ENCODE peak calls at places on chromosomes 11 and 22, in four cellular contexts. One of them, this sample, is unnamed.

GRCh38 chr11:72556433-72556832 is 117.8 kb downstream of the PDE2A start:
- DNase-seq in progenitor cell of endocrine pancreas: no peak
- DNase-seq in fibroblast of mammary gland: no peak
- DNase-seq in activated CD8-positive, alpha-beta T cell treated with anti-CD3 and anti-CD28 coated beads for 36 hours: no peak
- DNase-seq in this sample: no peak

GRCh38 chr11:133081730-133082452 is 450.4 kb downstream of the OPCML start:
- DNase-seq in progenitor cell of endocrine pancreas: no peak
- DNase-seq in activated CD8-positive, alpha-beta T cell treated with anti-CD3 and anti-CD28 coated beads for 36 hours: no peak
- DNase-seq in fibroblast of mammary gland: no peak
- DNase-seq in this sample: no peak

GRCh38 chr11:12674571-12674935 is 332 bp downstream of the TEAD1 start:
- DNase-seq in progenitor cell of endocrine pancreas: no peak
- DNase-seq in activated CD8-positive, alpha-beta T cell treated with anti-CD3 and anti-CD28 coated beads for 36 hours: peak
- DNase-seq in fibroblast of mammary gland: no peak
- DNase-seq in this sample: no peak

GRCh38 chr22:21587803-21588611 is 20.5 kb downstream of the UBE2L3 start:
- DNase-seq in activated CD8-positive, alpha-beta T cell treated with anti-CD3 and anti-CD28 coated beads for 36 hours: peak
- DNase-seq in progenitor cell of endocrine pancreas: no peak
- DNase-seq in fibroblast of mammary gland: peak
- DNase-seq in this sample: no peak

GRCh38 chr11:110196241-110196754 is 100.1 kb downstream of the RDX start:
- DNase-seq in fibroblast of mammary gland: peak
- DNase-seq in progenitor cell of endocrine pancreas: no peak
- DNase-seq in activated CD8-positive, alpha-beta T cell treated with anti-CD3 and anti-CD28 coated beads for 36 hours: no peak
- DNase-seq in this sample: no peak

GRCh38 chr11:15106201-15106965 is 8.3 kb upstream of the INSC start:
- DNase-seq in activated CD8-positive, alpha-beta T cell treated with anti-CD3 and anti-CD28 coated beads for 36 hours: no peak
- DNase-seq in progenitor cell of endocrine pancreas: no peak
- DNase-seq in fibroblast of mammary gland: peak
- DNase-seq in this sample: no peak

GRCh38 chr11:128291043-128291442 is 296.3 kb downstream of the ETS1 start:
- DNase-seq in activated CD8-positive, alpha-beta T cell treated with anti-CD3 and anti-CD28 coated beads for 36 hours: peak
- DNase-seq in fibroblast of mammary gland: no peak
- DNase-seq in progenitor cell of endocrine pancreas: no peak
- DNase-seq in this sample: no peak

GRCh38 chr11:43377380-43377779 is 18.7 kb downstream of the TTC17 start:
- DNase-seq in progenitor cell of endocrine pancreas: no peak
- DNase-seq in fibroblast of mammary gland: no peak
- DNase-seq in activated CD8-positive, alpha-beta T cell treated with anti-CD3 and anti-CD28 coated beads for 36 hours: no peak
- DNase-seq in this sample: no peak

GRCh38 chr11:66912361-66912760 is 45.8 kb downstream of the PC start:
- DNase-seq in activated CD8-positive, alpha-beta T cell treated with anti-CD3 and anti-CD28 coated beads for 36 hours: no peak
- DNase-seq in fibroblast of mammary gland: no peak
- DNase-seq in progenitor cell of endocrine pancreas: no peak
- DNase-seq in this sample: no peak

GRCh38 chr11:1116666-1117390 is 40.9 kb upstream of the MUC5AC start:
- DNase-seq in progenitor cell of endocrine pancreas: no peak
- DNase-seq in fibroblast of mammary gland: no peak
- DNase-seq in activated CD8-positive, alpha-beta T cell treated with anti-CD3 and anti-CD28 coated beads for 36 hours: no peak
- DNase-seq in this sample: no peak

GRCh38 chr11:117528061-117528780 is 200.6 kb downstream of the CEP164 start:
- DNase-seq in fibroblast of mammary gland: no peak
- DNase-seq in progenitor cell of endocrine pancreas: no peak
- DNase-seq in activated CD8-positive, alpha-beta T cell treated with anti-CD3 and anti-CD28 coated beads for 36 hours: no peak
- DNase-seq in this sample: no peak

GRCh38 chr11:2791521-2792375 is 92.0 kb upstream of the KCNQ1OT1 start:
- DNase-seq in progenitor cell of endocrine pancreas: no peak
- DNase-seq in fibroblast of mammary gland: no peak
- DNase-seq in activated CD8-positive, alpha-beta T cell treated with anti-CD3 and anti-CD28 coated beads for 36 hours: peak
- DNase-seq in this sample: peak

GRCh38 chr11:13965337-13965736 is 2.8 kb downstream of the SPON1 start:
- DNase-seq in fibroblast of mammary gland: no peak
- DNase-seq in activated CD8-positive, alpha-beta T cell treated with anti-CD3 and anti-CD28 coated beads for 36 hours: no peak
- DNase-seq in progenitor cell of endocrine pancreas: no peak
- DNase-seq in this sample: no peak

GRCh38 chr11:77115181-77115611 is 12.6 kb downstream of the OMP start:
- DNase-seq in fibroblast of mammary gland: no peak
- DNase-seq in progenitor cell of endocrine pancreas: no peak
- DNase-seq in activated CD8-positive, alpha-beta T cell treated with anti-CD3 and anti-CD28 coated beads for 36 hours: no peak
- DNase-seq in this sample: no peak

GRCh38 chr22:27714076-27714475 is 87.5 kb downstream of the MN1 start:
- DNase-seq in fibroblast of mammary gland: no peak
- DNase-seq in activated CD8-positive, alpha-beta T cell treated with anti-CD3 and anti-CD28 coated beads for 36 hours: no peak
- DNase-seq in progenitor cell of endocrine pancreas: no peak
- DNase-seq in this sample: no peak

GRCh38 chr11:65184146-65184545 is 2.4 kb downstream of the CAPN1 start:
- DNase-seq in activated CD8-positive, alpha-beta T cell treated with anti-CD3 and anti-CD28 coated beads for 36 hours: no peak
- DNase-seq in progenitor cell of endocrine pancreas: no peak
- DNase-seq in fibroblast of mammary gland: no peak
- DNase-seq in this sample: no peak

GRCh38 chr11:82458777-82459176 is 274.9 kb downstream of the FAM181B start:
- DNase-seq in activated CD8-positive, alpha-beta T cell treated with anti-CD3 and anti-CD28 coated beads for 36 hours: no peak
- DNase-seq in fibroblast of mammary gland: no peak
- DNase-seq in progenitor cell of endocrine pancreas: no peak
- DNase-seq in this sample: no peak

GRCh38 chr11:131816046-131816445 is 445.6 kb downstream of the NTM start:
- DNase-seq in activated CD8-positive, alpha-beta T cell treated with anti-CD3 and anti-CD28 coated beads for 36 hours: no peak
- DNase-seq in fibroblast of mammary gland: no peak
- DNase-seq in progenitor cell of endocrine pancreas: no peak
- DNase-seq in this sample: no peak

GRCh38 chr22:32815943-32816342 is 14.4 kb downstream of the TIMP3 start:
- DNase-seq in fibroblast of mammary gland: no peak
- DNase-seq in activated CD8-positive, alpha-beta T cell treated with anti-CD3 and anti-CD28 coated beads for 36 hours: no peak
- DNase-seq in progenitor cell of endocrine pancreas: no peak
- DNase-seq in this sample: no peak

GRCh38 chr11:66857927-66858185 is 992 bp downstream of the LRFN4 start:
- DNase-seq in fibroblast of mammary gland: no peak
- DNase-seq in activated CD8-positive, alpha-beta T cell treated with anti-CD3 and anti-CD28 coated beads for 36 hours: no peak
- DNase-seq in progenitor cell of endocrine pancreas: no peak
- DNase-seq in this sample: no peak

GRCh38 chr11:77783023-77783422 is 37.5 kb downstream of the RSF1 start:
- DNase-seq in activated CD8-positive, alpha-beta T cell treated with anti-CD3 and anti-CD28 coated beads for 36 hours: no peak
- DNase-seq in progenitor cell of endocrine pancreas: no peak
- DNase-seq in fibroblast of mammary gland: no peak
- DNase-seq in this sample: no peak

GRCh38 chr11:128579790-128580504 is 7.4 kb downstream of the ETS1 start:
- DNase-seq in fibroblast of mammary gland: peak
- DNase-seq in activated CD8-positive, alpha-beta T cell treated with anti-CD3 and anti-CD28 coated beads for 36 hours: peak
- DNase-seq in progenitor cell of endocrine pancreas: no peak
- DNase-seq in this sample: no peak

GRCh38 chr11:126054412-126054811 is 8.3 kb downstream of the CDON start:
- DNase-seq in progenitor cell of endocrine pancreas: no peak
- DNase-seq in fibroblast of mammary gland: no peak
- DNase-seq in activated CD8-positive, alpha-beta T cell treated with anti-CD3 and anti-CD28 coated beads for 36 hours: no peak
- DNase-seq in this sample: no peak

GRCh38 chr11:85712953-85713352 is 27.0 kb upstream of the CCDC89 start:
- DNase-seq in fibroblast of mammary gland: no peak
- DNase-seq in activated CD8-positive, alpha-beta T cell treated with anti-CD3 and anti-CD28 coated beads for 36 hours: no peak
- DNase-seq in progenitor cell of endocrine pancreas: no peak
- DNase-seq in this sample: no peak

GRCh38 chr22:41286639-41287091 is 678 bp upstream of the RANGAP1 start:
- DNase-seq in activated CD8-positive, alpha-beta T cell treated with anti-CD3 and anti-CD28 coated beads for 36 hours: peak
- DNase-seq in fibroblast of mammary gland: peak
- DNase-seq in progenitor cell of endocrine pancreas: no peak
- DNase-seq in this sample: no peak

GRCh38 chr22:37894939-37895670 is 11.0 kb upstream of the MICALL1 start:
- DNase-seq in progenitor cell of endocrine pancreas: no peak
- DNase-seq in activated CD8-positive, alpha-beta T cell treated with anti-CD3 and anti-CD28 coated beads for 36 hours: no peak
- DNase-seq in fibroblast of mammary gland: no peak
- DNase-seq in this sample: no peak

GRCh38 chr11:126400019-126400962 is 44.8 kb downstream of the ST3GAL4 start:
- DNase-seq in activated CD8-positive, alpha-beta T cell treated with anti-CD3 and anti-CD28 coated beads for 36 hours: no peak
- DNase-seq in progenitor cell of endocrine pancreas: no peak
- DNase-seq in fibroblast of mammary gland: no peak
- DNase-seq in this sample: no peak

GRCh38 chr11:35525501-35526175 is at the start of gene PAMR1:
- DNase-seq in activated CD8-positive, alpha-beta T cell treated with anti-CD3 and anti-CD28 coated beads for 36 hours: peak
- DNase-seq in progenitor cell of endocrine pancreas: peak
- DNase-seq in fibroblast of mammary gland: peak
- DNase-seq in this sample: peak

GRCh38 chr22:49983148-49984042 is 22.8 kb downstream of the PIM3 start:
- DNase-seq in fibroblast of mammary gland: no peak
- DNase-seq in activated CD8-positive, alpha-beta T cell treated with anti-CD3 and anti-CD28 coated beads for 36 hours: no peak
- DNase-seq in progenitor cell of endocrine pancreas: peak
- DNase-seq in this sample: peak

GRCh38 chr11:75549370-75549958 is 12.6 kb upstream of the SERPINH1 start:
- DNase-seq in fibroblast of mammary gland: no peak
- DNase-seq in progenitor cell of endocrine pancreas: no peak
- DNase-seq in activated CD8-positive, alpha-beta T cell treated with anti-CD3 and anti-CD28 coated beads for 36 hours: no peak
- DNase-seq in this sample: no peak

GRCh38 chr11:129115652-129116585 is 76.2 kb downstream of the ARHGAP32 start:
- DNase-seq in activated CD8-positive, alpha-beta T cell treated with anti-CD3 and anti-CD28 coated beads for 36 hours: no peak
- DNase-seq in fibroblast of mammary gland: peak
- DNase-seq in progenitor cell of endocrine pancreas: no peak
- DNase-seq in this sample: no peak

GRCh38 chr11:79860336-79860735 is 419.5 kb upstream of the TENM4 start:
- DNase-seq in fibroblast of mammary gland: no peak
- DNase-seq in activated CD8-positive, alpha-beta T cell treated with anti-CD3 and anti-CD28 coated beads for 36 hours: no peak
- DNase-seq in progenitor cell of endocrine pancreas: no peak
- DNase-seq in this sample: no peak

GRCh38 chr11:13697710-13698109 is 29.2 kb downstream of the FAR1 start:
- DNase-seq in activated CD8-positive, alpha-beta T cell treated with anti-CD3 and anti-CD28 coated beads for 36 hours: no peak
- DNase-seq in progenitor cell of endocrine pancreas: no peak
- DNase-seq in fibroblast of mammary gland: no peak
- DNase-seq in this sample: no peak

GRCh38 chr22:21020802-21021429 is 6.0 kb downstream of the P2RX6 start:
- DNase-seq in fibroblast of mammary gland: no peak
- DNase-seq in activated CD8-positive, alpha-beta T cell treated with anti-CD3 and anti-CD28 coated beads for 36 hours: peak
- DNase-seq in progenitor cell of endocrine pancreas: no peak
- DNase-seq in this sample: no peak

GRCh38 chr11:61587951-61588695 is 7.2 kb upstream of the SYT7 start:
- DNase-seq in fibroblast of mammary gland: peak
- DNase-seq in activated CD8-positive, alpha-beta T cell treated with anti-CD3 and anti-CD28 coated beads for 36 hours: peak
- DNase-seq in progenitor cell of endocrine pancreas: peak
- DNase-seq in this sample: peak
- TF ChIP-seq CTCF in fibroblast of mammary gland: peak
- TF ChIP-seq CTCF in activated CD8-positive, alpha-beta T cell treated with anti-CD3 and anti-CD28 coated beads for 36 hours: no peak
- TF ChIP-seq CTCF in progenitor cell of endocrine pancreas: peak
- TF ChIP-seq CTCF in this sample: peak

GRCh38 chr11:111459506-111460270 is 52.5 kb downstream of the BTG4 start:
- DNase-seq in fibroblast of mammary gland: no peak
- DNase-seq in progenitor cell of endocrine pancreas: no peak
- DNase-seq in activated CD8-positive, alpha-beta T cell treated with anti-CD3 and anti-CD28 coated beads for 36 hours: no peak
- DNase-seq in this sample: no peak
- TF ChIP-seq CTCF in fibroblast of mammary gland: peak
- TF ChIP-seq CTCF in progenitor cell of endocrine pancreas: no peak
- TF ChIP-seq CTCF in activated CD8-positive, alpha-beta T cell treated with anti-CD3 and anti-CD28 coated beads for 36 hours: no peak
- TF ChIP-seq CTCF in this sample: no peak

GRCh38 chr11:123168955-123169484 is 26.0 kb downstream of the CLMP start:
- DNase-seq in fibroblast of mammary gland: no peak
- DNase-seq in progenitor cell of endocrine pancreas: no peak
- DNase-seq in activated CD8-positive, alpha-beta T cell treated with anti-CD3 and anti-CD28 coated beads for 36 hours: no peak
- DNase-seq in this sample: no peak

GRCh38 chr11:123164732-123165450 is 30.2 kb downstream of the CLMP start:
- DNase-seq in progenitor cell of endocrine pancreas: no peak
- DNase-seq in activated CD8-positive, alpha-beta T cell treated with anti-CD3 and anti-CD28 coated beads for 36 hours: no peak
- DNase-seq in fibroblast of mammary gland: no peak
- DNase-seq in this sample: no peak

GRCh38 chr11:123163621-123164020 is 31.4 kb downstream of the CLMP start:
- DNase-seq in activated CD8-positive, alpha-beta T cell treated with anti-CD3 and anti-CD28 coated beads for 36 hours: no peak
- DNase-seq in progenitor cell of endocrine pancreas: no peak
- DNase-seq in fibroblast of mammary gland: no peak
- DNase-seq in this sample: no peak

GRCh38 chr11:123168236-123168635 is 26.8 kb downstream of the CLMP start:
- DNase-seq in activated CD8-positive, alpha-beta T cell treated with anti-CD3 and anti-CD28 coated beads for 36 hours: no peak
- DNase-seq in progenitor cell of endocrine pancreas: no peak
- DNase-seq in fibroblast of mammary gland: no peak
- DNase-seq in this sample: no peak

GRCh38 chr11:123166095-123166559 is 28.9 kb downstream of the CLMP start:
- DNase-seq in fibroblast of mammary gland: peak
- DNase-seq in progenitor cell of endocrine pancreas: peak
- DNase-seq in activated CD8-positive, alpha-beta T cell treated with anti-CD3 and anti-CD28 coated beads for 36 hours: peak
- DNase-seq in this sample: peak
- TF ChIP-seq CTCF in fibroblast of mammary gland: peak
- TF ChIP-seq CTCF in progenitor cell of endocrine pancreas: peak
- TF ChIP-seq CTCF in activated CD8-positive, alpha-beta T cell treated with anti-CD3 and anti-CD28 coated beads for 36 hours: peak
- TF ChIP-seq CTCF in this sample: peak

GRCh38 chr22:43827336-43827735 is 15.2 kb upstream of the EFCAB6 start:
- DNase-seq in fibroblast of mammary gland: no peak
- DNase-seq in activated CD8-positive, alpha-beta T cell treated with anti-CD3 and anti-CD28 coated beads for 36 hours: no peak
- DNase-seq in progenitor cell of endocrine pancreas: no peak
- DNase-seq in this sample: no peak

GRCh38 chr22:43824724-43825485 is 12.8 kb upstream of the EFCAB6 start:
- DNase-seq in fibroblast of mammary gland: no peak
- DNase-seq in activated CD8-positive, alpha-beta T cell treated with anti-CD3 and anti-CD28 coated beads for 36 hours: no peak
- DNase-seq in progenitor cell of endocrine pancreas: no peak
- DNase-seq in this sample: no peak

GRCh38 chr22:43827926-43828710 is 16.0 kb upstream of the EFCAB6 start:
- DNase-seq in progenitor cell of endocrine pancreas: no peak
- DNase-seq in activated CD8-positive, alpha-beta T cell treated with anti-CD3 and anti-CD28 coated beads for 36 hours: no peak
- DNase-seq in fibroblast of mammary gland: no peak
- DNase-seq in this sample: no peak

GRCh38 chr22:43825651-43826050 is 13.5 kb upstream of the EFCAB6 start:
- DNase-seq in fibroblast of mammary gland: no peak
- DNase-seq in activated CD8-positive, alpha-beta T cell treated with anti-CD3 and anti-CD28 coated beads for 36 hours: no peak
- DNase-seq in progenitor cell of endocrine pancreas: no peak
- DNase-seq in this sample: no peak

GRCh38 chr22:43826142-43827093 is 14.3 kb upstream of the EFCAB6 start:
- DNase-seq in activated CD8-positive, alpha-beta T cell treated with anti-CD3 and anti-CD28 coated beads for 36 hours: no peak
- DNase-seq in progenitor cell of endocrine pancreas: no peak
- DNase-seq in fibroblast of mammary gland: peak
- DNase-seq in this sample: no peak
- TF ChIP-seq CTCF in activated CD8-positive, alpha-beta T cell treated with anti-CD3 and anti-CD28 coated beads for 36 hours: no peak
- TF ChIP-seq CTCF in progenitor cell of endocrine pancreas: peak
- TF ChIP-seq CTCF in fibroblast of mammary gland: peak
- TF ChIP-seq CTCF in this sample: peak

GRCh38 chr22:42880815-42881214 is 23.7 kb upstream of the ARFGAP3 start:
- DNase-seq in fibroblast of mammary gland: no peak
- DNase-seq in activated CD8-positive, alpha-beta T cell treated with anti-CD3 and anti-CD28 coated beads for 36 hours: no peak
- DNase-seq in progenitor cell of endocrine pancreas: no peak
- DNase-seq in this sample: no peak
- TF ChIP-seq CTCF in fibroblast of mammary gland: no peak
- TF ChIP-seq CTCF in activated CD8-positive, alpha-beta T cell treated with anti-CD3 and anti-CD28 coated beads for 36 hours: no peak
- TF ChIP-seq CTCF in progenitor cell of endocrine pancreas: peak
- TF ChIP-seq CTCF in this sample: no peak

DNA sequence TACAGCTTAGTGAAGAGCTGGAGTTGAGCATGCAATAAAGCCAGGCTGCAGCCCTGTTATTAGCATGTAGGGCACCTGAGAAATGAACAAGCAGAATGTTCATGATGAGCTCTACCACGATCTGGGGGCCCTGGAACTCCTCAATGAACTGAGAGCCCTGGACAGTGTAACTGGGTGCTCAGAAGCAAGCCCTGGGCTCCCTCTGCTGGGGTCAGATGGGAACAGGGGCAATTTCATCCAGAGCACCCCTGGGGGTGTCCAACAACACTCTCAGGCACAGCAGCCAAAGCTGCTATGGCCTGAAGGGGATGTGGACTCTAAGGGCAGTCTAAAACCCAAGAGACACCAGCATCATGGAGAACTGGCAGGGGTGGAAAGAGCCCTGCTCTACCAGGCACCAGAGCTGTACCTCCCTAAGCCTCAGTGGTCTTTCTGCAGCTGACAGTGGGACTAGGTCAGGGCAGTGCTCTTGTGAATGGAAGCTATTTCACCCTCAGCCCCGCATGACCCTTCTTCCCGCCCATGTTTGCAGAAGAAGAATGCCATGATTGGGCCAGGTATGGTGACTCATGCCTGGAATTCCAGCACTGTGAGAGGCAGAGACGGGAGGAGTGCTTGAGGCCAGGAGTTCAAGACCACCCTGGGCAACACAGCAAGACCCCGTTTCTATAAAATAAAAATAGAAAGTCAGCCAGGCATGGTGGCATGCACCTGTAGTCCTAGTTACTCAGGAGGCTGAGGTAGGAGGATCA is 28.9 kb downstream of the THOC5 start:
- DNase-seq in progenitor cell of endocrine pancreas: peak
- DNase-seq in activated CD8-positive, alpha-beta T cell treated with anti-CD3 and anti-CD28 coated beads for 36 hours: peak
- DNase-seq in fibroblast of mammary gland: peak
- DNase-seq in this sample: no peak
- TF ChIP-seq CTCF in progenitor cell of endocrine pancreas: peak
- TF ChIP-seq CTCF in activated CD8-positive, alpha-beta T cell treated with anti-CD3 and anti-CD28 coated beads for 36 hours: no peak
- TF ChIP-seq CTCF in fibroblast of mammary gland: peak
- TF ChIP-seq CTCF in this sample: peak